ENCODE peak calls at places on chromosomes 5 and 9, in five cellular contexts. H is right lobe of liver, Z is heart left ventricle, T is K562, M is prostate gland. C is an unnamed sample. For H3K9me3 and H3K4me1, the result is how much of the 10 kb centered on the place peaks cover.

GRCh38 chr5:96881511-96882115 is 5.3 kb downstream of the ERAP2 start:
- DNase-seq in H (no peak), Z (no peak), T (peak), M (no peak), C (no peak)

GRCh38 chr5:39260095-39260494 is 40.7 kb upstream of the FYB1 start:
- DNase-seq in H (no peak), Z (no peak), T (no peak), M (no peak), C (no peak)

GRCh38 chr5:87136096-87136495 is 131.6 kb upstream of the RASA1 start:
- DNase-seq in H (no peak), Z (no peak), T (no peak), M (no peak), C (no peak)

GRCh38 chr5:67214713-67215591 is 18.4 kb upstream of the CD180 start:
- DNase-seq in H (peak), Z (no peak), T (no peak), M (no peak), C (no peak)

GRCh38 chr5:39014544-39014943 is 59.7 kb downstream of the RICTOR start:
- DNase-seq in H (no peak), Z (peak), T (no peak), M (no peak), C (no peak)

GRCh38 chr9:92669527-92669889 is 423 bp downstream of the IPPK start:
- DNase-seq in H (no peak), Z (no peak), T (peak), M (no peak), C (no peak)

GRCh38 chr9:2263665-2264064 is 248.5 kb downstream of the SMARCA2 start:
- DNase-seq in H (no peak), Z (no peak), T (no peak), M (no peak), C (no peak)

GRCh38 chr5:92795633-92796032 is 785.4 kb downstream of the NR2F1-AS1 start:
- DNase-seq in H (no peak), Z (no peak), T (no peak), M (no peak), C (no peak)

GRCh38 chr5:12177225-12177624 is 273.0 kb upstream of the CTNND2 start:
- DNase-seq in H (no peak), Z (no peak), T (no peak), M (no peak), C (no peak)

GRCh38 chr9:135951889-135952663 is 9.1 kb downstream of the UBAC1 start:
- DNase-seq in H (no peak), Z (no peak), T (peak), M (peak), C (no peak)

GRCh38 chr5:57681942-57682341 is 199.3 kb upstream of the ACTBL2 start:
- DNase-seq in H (no peak), Z (no peak), T (no peak), M (no peak), C (no peak)

GRCh38 chr5:14714706-14715105 is 50.2 kb downstream of the OTULIN start:
- DNase-seq in H (no peak), Z (no peak), T (no peak), M (no peak), C (no peak)

GRCh38 chr5:168683247-168683926 is 104.2 kb upstream of the PANK3 start:
- DNase-seq in H (no peak), Z (no peak), T (peak), M (no peak), C (no peak)

GRCh38 chr5:169242175-169242848 is 58.6 kb downstream of the SLIT3 start:
- DNase-seq in H (no peak), Z (no peak), T (peak), M (no peak), C (no peak)

GRCh38 chr5:3080366-3080765 is 328.9 kb upstream of the IRX2 start:
- DNase-seq in H (no peak), Z (no peak), T (no peak), M (no peak), C (no peak)

GRCh38 chr5:3077684-3078083 is 326.2 kb upstream of the IRX2 start:
- DNase-seq in H (no peak), Z (no peak), T (no peak), M (no peak), C (no peak)

GRCh38 chr5:3075309-3075708 is 323.8 kb upstream of the IRX2 start:
- DNase-seq in H (no peak), Z (no peak), T (peak), M (no peak), C (no peak)
- H3K9me3 ChIP-seq in H (under half), Z (under half), T (under half), M (under half), C (under half)

DNA sequence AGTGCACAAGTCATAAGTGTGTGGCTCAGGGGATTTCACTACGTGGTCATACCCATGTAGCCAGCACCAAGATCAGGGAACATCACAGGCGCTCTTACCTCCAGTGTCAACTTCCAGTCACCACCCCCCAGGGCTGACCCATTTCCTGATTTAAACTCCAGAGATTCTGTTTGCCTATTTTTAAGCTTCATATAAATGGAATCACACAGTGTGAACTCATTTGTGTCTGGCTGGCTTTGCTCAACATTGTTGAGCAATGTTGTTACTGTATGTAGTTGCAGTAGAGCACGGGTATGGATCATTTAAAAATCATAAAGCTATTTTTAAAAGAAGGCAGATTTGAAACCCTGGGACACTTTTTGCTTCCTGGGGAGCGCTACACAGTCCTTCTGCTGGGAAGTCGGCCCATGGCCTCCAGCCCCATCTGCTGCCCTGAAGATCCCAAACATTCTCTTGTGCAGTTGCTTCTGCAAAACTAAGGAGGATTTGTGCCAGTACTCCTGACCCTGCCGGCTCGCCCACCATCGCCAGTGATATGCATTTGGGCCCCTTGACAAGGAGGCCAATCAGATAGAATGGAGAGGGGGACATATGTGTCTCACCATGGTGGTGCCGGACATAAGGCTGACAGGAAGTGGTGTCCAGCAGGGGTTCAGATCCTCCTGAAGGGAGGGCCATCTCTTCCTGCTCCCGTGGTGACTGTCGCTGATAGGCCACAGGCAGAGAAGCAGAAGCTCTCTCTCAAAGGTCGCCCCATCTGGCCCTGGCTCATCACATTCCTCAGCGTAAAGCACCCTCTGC is 13.3 kb downstream of the DCANP1 start:
- DNase-seq in H (peak), Z (no peak), T (peak), M (no peak), C (no peak)
- TF ChIP-seq POLR2A in H (no peak), Z (no peak), T (no peak), M (no peak), C (no peak)

GRCh38 chr5:107313921-107314320 is 356.8 kb downstream of the EFNA5 start:
- DNase-seq in H (no peak), Z (no peak), T (no peak), M (no peak), C (no peak)
- H3K4me1 ChIP-seq in H (under half), Z (under half), T (under half), M (under half), C (under half)

DNA sequence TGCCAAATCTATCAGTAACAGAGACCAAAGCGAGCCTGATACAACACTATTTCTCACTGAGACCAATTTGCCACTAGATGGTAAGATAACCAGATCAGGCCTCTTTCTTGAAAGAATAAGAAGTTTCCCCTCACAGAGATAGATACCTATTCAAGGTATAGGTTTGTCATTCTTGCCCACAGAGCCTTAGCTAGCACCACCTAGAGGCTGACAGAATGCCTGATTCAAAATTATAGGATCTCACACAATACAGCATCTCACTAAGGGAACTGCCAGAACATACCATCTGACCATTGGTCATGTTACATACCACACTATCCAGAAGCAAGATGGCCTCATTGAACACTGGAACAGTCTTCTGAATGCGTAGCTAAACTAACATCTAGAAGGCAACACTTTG is 166.6 kb upstream of the HCN1 start:
- DNase-seq in H (no peak), Z (no peak), T (no peak), M (no peak), C (no peak)
- H3K9me3 ChIP-seq in H (under half), Z (under half), T (under half), M (under half), C (under half)

GRCh38 chr9:16315720-16316119 is 554.8 kb downstream of the BNC2 start:
- DNase-seq in H (no peak), Z (no peak), T (no peak), M (no peak), C (no peak)
- TF ChIP-seq POLR2A in H (no peak), Z (no peak), T (no peak), M (no peak), C (no peak)

GRCh38 chr5:50550274-50550673 is 109.2 kb upstream of the EMB start:
- DNase-seq in H (no peak), Z (no peak), T (no peak), M (no peak), C (no peak)

GRCh38 chr5:50553560-50553984 is 112.5 kb upstream of the EMB start:
- DNase-seq in H (no peak), Z (no peak), T (no peak), M (peak), C (no peak)
- H3K4me1 ChIP-seq in H (under half), Z (under half), T (under half), M (under half), C (under half)

DNA sequence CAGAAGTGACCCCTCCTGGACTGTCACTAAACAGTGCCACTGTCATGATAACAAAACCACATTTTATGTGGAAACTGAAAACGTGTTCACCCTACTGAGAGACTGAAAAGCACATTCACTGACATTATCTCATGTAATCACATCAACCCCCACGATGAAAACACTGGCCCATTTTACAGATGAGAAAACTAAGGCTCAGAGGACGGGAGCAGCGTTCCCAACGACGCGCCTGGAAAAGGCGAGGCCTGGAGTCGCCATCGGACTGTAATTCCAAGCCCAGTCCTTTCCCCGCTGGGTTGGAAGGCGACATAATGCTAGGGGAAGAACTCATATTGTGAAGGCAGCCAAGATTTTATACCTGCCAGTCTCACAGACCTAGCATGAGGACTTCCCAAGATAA is 140.0 kb downstream of the ADAMTS2 start:
- DNase-seq in H (no peak), Z (no peak), T (no peak), M (no peak), C (no peak)
- H3K9me3 ChIP-seq in H (under half), Z (under half), T (under half), M (under half), C (under half)

DNA sequence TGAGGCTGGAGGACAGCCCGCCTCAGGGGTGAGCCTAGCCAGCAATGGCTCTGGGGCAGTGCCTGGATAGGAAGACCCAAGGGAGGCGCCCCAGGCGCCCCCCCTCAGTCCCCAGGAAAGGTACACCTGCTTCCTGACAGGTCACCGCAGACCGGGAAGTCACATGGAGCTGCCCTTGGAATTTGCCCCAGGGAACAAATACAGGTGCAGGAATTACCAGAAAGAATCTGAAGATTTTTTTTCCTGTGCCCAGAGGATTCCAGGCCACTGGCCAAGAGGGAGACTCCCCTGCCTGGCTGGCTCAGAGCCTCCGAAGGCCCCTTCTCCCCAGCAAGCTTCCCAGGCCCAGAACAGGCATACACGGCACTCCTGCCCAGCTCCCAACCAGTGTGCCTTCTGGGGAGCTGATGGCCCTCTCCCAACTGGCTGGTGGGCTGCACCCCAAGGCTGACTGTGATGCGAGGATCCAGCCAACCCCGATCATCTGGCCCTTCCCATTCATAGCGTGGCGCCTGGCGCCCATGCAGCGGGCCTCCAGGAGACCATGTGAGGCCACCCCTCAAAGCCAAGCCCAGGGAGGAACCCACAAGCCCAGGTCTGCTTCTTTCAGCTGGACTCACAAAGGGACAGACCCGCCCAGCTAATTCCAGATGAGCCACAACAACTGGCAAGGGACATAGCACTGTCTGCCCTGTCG is 2.3 kb downstream of the TPRN start:
- DNase-seq in H (peak), Z (no peak), T (no peak), M (no peak), C (no peak)
- TF ChIP-seq POLR2A in H (peak), Z (no peak), T (no peak), M (no peak), C (no peak)

DNA sequence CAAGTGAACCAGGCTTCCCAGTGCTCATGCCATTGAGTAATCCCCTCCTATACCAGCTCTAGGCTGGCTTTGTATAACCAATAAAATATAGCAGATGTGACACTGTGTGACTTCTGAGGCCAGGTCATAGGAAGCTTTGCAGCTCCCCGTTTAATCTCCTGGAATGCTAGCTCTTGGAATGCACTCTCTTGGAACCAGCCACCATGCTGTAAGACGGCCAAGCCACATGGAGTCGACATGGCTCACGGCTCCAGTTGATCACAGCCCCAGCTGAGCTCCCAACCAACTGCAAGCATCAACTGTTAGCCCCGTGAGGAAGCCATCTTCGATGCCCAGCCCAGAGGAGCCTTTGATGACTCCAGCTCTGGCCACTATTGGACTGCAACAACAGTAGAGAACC is 74.5 kb downstream of the SH3TC2 start:
- DNase-seq in H (no peak), Z (no peak), T (no peak), M (no peak), C (no peak)
- H3K4me1 ChIP-seq in H (under half), Z (under half), T (under half), M (under half), C (under half)